ENCODE peak calls at places on chromosomes 7 and 10, in four cellular contexts. S is body of pancreas; C is CD8-positive, alpha-beta memory T cell; V is mammary epithelial cell. X is an unnamed sample.
A peak's percentile ranks its signal among the peaks of the same experiment; 100 is the strongest.

GRCh38 chr10:127694580-127695193 is 42.3 kb upstream of the FOXI2 start:
- DNase-seq in S (peak; percentile 11), C (no peak), V (peak; percentile 5), X (peak; percentile 88)

GRCh38 chr7:12706900-12707536 is 19.6 kb downstream of the ARL4A start:
- DNase-seq in S (no peak), C (no peak), V (peak; percentile 71), X (no peak)

GRCh38 chr7:68216046-68216445 is 1219.4 kb downstream of the TYW1 start:
- DNase-seq in S (peak; percentile 4), C (no peak), V (no peak), X (no peak)

GRCh38 chr7:151410405-151411390 is 860 bp upstream of the WDR86 start:
- DNase-seq in S (no peak), C (peak; percentile 52), V (no peak), X (peak; percentile 69)

GRCh38 chr7:120898710-120899499 is 41.0 kb upstream of the TSPAN12 start:
- DNase-seq in S (no peak), C (no peak), V (no peak), X (no peak)

GRCh38 chr10:47458466-47459154 is 25.3 kb downstream of the ANXA8 start:
- DNase-seq in S (no peak), C (no peak), V (peak; percentile 68), X (no peak)

GRCh38 chr10:3782456-3783312 is 2.3 kb downstream of the KLF6 start:
- DNase-seq in S (peak; percentile 72), C (peak; percentile 89), V (peak; percentile 83), X (peak; percentile 34)

GRCh38 chr7:123709525-123709924 is 39.3 kb downstream of the WASL start:
- DNase-seq in S (no peak), C (no peak), V (no peak), X (no peak)

GRCh38 chr7:7793249-7793648 is 74.8 kb upstream of the RPA3 start:
- DNase-seq in S (no peak), C (no peak), V (no peak), X (no peak)

GRCh38 chr7:45189151-45189970 is 31.8 kb downstream of the RAMP3 start:
- DNase-seq in S (no peak), C (no peak), V (no peak), X (no peak)

GRCh38 chr7:111833461-111833860 is 271.2 kb upstream of the IMMP2L start:
- DNase-seq in S (no peak), C (no peak), V (peak; percentile 19), X (no peak)

GRCh38 chr10:178208-178607 is 43.0 kb downstream of the ZMYND11 start:
- DNase-seq in S (no peak), C (no peak), V (peak; percentile 19), X (no peak)

GRCh38 chr10:14712991-14713422 is 61.7 kb downstream of the FAM107B start:
- DNase-seq in S (no peak), C (no peak), V (no peak), X (peak; percentile 12)

GRCh38 chr10:72126184-72126871 is 38.0 kb upstream of the SPOCK2 start:
- DNase-seq in S (no peak), C (no peak), V (peak; percentile 25), X (peak; percentile 54)

GRCh38 chr10:29257106-29257783 is 31.6 kb upstream of the LYZL1 start:
- DNase-seq in S (peak; percentile 42), C (no peak), V (peak; percentile 40), X (no peak)

GRCh38 chr7:126755381-126755780 is 497.4 kb downstream of the GRM8 start:
- DNase-seq in S (no peak), C (no peak), V (no peak), X (no peak)

GRCh38 chr10:105538933-105539332 is 897.8 kb downstream of the SORCS3 start:
- DNase-seq in S (no peak), C (no peak), V (no peak), X (no peak)

GRCh38 chr10:122140477-122140902 is 130.6 kb upstream of the BTBD16 start:
- DNase-seq in S (no peak), C (no peak), V (peak; percentile 63), X (no peak)

GRCh38 chr7:37449621-37450020 is 957 bp upstream of the ELMO1 start:
- DNase-seq in S (no peak), C (no peak), V (no peak), X (no peak)

GRCh38 chr10:119829429-119829828 is 43.2 kb downstream of the MCMBP start:
- DNase-seq in S (no peak), C (no peak), V (no peak), X (no peak)

GRCh38 chr10:16843252-16843870 is 26.1 kb upstream of the RSU1 start:
- DNase-seq in S (no peak), C (no peak), V (peak; percentile 61), X (no peak)

GRCh38 chr10:128571745-128572144 is 445.5 kb upstream of the MKI67 start:
- DNase-seq in S (no peak), C (no peak), V (no peak), X (no peak)

GRCh38 chr10:73967022-73967429 is 30.9 kb upstream of the VCL start:
- DNase-seq in S (no peak), C (no peak), V (no peak), X (no peak)

GRCh38 chr7:12481722-12482121 is 78.1 kb upstream of the VWDE start:
- DNase-seq in S (no peak), C (no peak), V (no peak), X (no peak)

GRCh38 chr7:159175792-159176191 is 31.1 kb upstream of the VIPR2 start:
- DNase-seq in S (no peak), C (no peak), V (no peak), X (no peak)

GRCh38 chr10:119189811-119190282 is 11.2 kb upstream of the PRDX3 start:
- DNase-seq in S (peak; percentile 77), C (no peak), V (peak; percentile 37), X (no peak)

GRCh38 chr7:44257618-44258422 is 57.0 kb downstream of the YKT6 start:
- DNase-seq in S (peak; percentile 46), C (peak; percentile 75), V (peak; percentile 66), X (no peak)

GRCh38 chr10:84178387-84178697 is 4.7 kb downstream of the GPR15LG start:
- DNase-seq in S (no peak), C (no peak), V (no peak), X (no peak)

GRCh38 chr7:31814187-31814586 is 127.2 kb downstream of the PPP1R17 start:
- DNase-seq in S (peak; percentile 22), C (no peak), V (no peak), X (no peak)

GRCh38 chr7:139623518-139623917 is 100.0 kb downstream of the CLEC2L start:
- DNase-seq in S (no peak), C (no peak), V (no peak), X (no peak)

GRCh38 chr7:95558866-95559265 is 37.5 kb downstream of the PDK4 start:
- DNase-seq in S (no peak), C (no peak), V (no peak), X (no peak)

GRCh38 chr10:80184291-80184690 is 21.0 kb downstream of the ANXA11 start:
- DNase-seq in S (no peak), C (no peak), V (no peak), X (no peak)

GRCh38 chr10:80185522-80186299 is 19.6 kb downstream of the ANXA11 start:
- DNase-seq in S (no peak), C (no peak), V (no peak), X (no peak)

GRCh38 chr10:80187465-80188409 is 17.6 kb downstream of the ANXA11 start:
- DNase-seq in S (no peak), C (peak; percentile 93), V (no peak), X (no peak)

GRCh38 chr10:80187060-80187459 is 18.3 kb downstream of the ANXA11 start:
- DNase-seq in S (no peak), C (no peak), V (no peak), X (no peak)

GRCh38 chr10:80186364-80187012 is 18.8 kb downstream of the ANXA11 start:
- DNase-seq in S (peak; percentile 64), C (no peak), V (no peak), X (no peak)
- H3K4me1 ChIP-seq in S (peaks cover 75% of the 10 kb centered on the region), C (peaks cover 87% of the 10 kb centered on the region), V (no peaks in the 10 kb centered on the region), X (no peaks in the 10 kb centered on the region)

DNA sequence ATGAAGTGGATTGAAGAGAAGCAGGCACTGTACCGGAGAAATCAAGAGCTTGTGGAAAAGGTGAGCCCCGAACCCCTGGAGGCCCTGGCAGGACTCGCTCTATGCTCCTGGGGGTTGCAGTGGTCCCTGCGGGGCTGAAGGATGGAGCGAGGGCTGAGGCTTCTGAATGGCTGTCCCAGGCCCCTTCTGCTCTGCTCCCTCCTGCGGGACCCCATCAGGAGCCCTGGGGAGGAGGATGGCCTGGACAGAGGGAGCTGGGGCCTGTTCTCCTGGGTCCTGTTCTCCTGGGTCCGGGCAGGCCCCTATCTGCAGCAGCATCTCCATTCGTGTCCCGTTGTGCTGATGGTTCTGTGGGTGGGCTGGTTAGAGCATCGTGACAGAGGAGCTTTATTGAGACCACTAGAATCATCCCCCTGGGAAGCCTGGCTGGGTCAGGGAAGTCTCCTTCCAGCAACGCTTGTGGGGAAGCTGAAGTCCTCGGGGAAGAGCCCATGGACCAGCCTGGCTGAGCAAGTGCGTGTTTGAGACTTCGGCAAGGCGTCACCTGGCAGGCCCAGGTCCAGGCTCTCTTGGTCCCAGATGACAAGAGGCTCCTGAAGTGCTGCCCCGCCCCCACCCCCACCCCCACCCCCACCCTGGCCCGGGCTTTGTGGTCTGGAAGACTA is 41.1 kb upstream of the DPYSL4 start:
- DNase-seq in S (no peak), C (no peak), V (no peak), X (no peak)
- H3K4me3 ChIP-seq in S (no peak overlapping the region), C (no peak overlapping the region), V (no peak overlapping the region), X (no peak overlapping the region)

DNA sequence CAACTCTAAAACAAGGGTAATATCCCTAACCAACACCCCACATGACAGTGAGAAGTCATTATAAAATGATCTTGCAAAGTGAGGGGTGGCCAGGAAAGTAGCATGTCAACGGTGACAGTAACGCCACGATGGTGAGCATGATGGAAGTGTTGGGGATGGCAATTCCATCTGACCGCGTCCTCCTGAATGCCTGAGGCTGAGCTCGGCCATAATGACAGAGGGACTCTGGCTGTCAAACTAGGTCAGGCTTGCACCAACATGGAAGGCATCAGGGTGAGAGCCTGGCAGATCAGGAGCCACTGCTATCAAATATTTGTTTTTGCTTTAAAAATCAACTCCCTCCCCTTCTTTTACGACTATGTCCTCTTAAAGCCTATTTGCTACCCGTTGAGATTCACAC is 55.7 kb upstream of the EFCAB10 start:
- DNase-seq in S (no peak), C (no peak), V (no peak), X (no peak)
- H3K36me3 ChIP-seq in S (no peaks in the 10 kb centered on the region), C (peaks cover 28% of the 10 kb centered on the region), V (no peaks in the 10 kb centered on the region), X (no peaks in the 10 kb centered on the region)

GRCh38 chr10:110824152-110824441 is 47.6 kb upstream of the PDCD4 start:
- DNase-seq in S (no peak), C (no peak), V (no peak), X (no peak)

GRCh38 chr10:110822065-110822707 is 49.5 kb upstream of the PDCD4 start:
- DNase-seq in S (no peak), C (no peak), V (no peak), X (no peak)

GRCh38 chr10:110821508-110821907 is 50.2 kb upstream of the PDCD4 start:
- DNase-seq in S (no peak), C (no peak), V (no peak), X (no peak)

GRCh38 chr10:110824660-110825059 is 47.1 kb upstream of the PDCD4 start:
- DNase-seq in S (peak; percentile 41), C (no peak), V (no peak), X (no peak)

DNA sequence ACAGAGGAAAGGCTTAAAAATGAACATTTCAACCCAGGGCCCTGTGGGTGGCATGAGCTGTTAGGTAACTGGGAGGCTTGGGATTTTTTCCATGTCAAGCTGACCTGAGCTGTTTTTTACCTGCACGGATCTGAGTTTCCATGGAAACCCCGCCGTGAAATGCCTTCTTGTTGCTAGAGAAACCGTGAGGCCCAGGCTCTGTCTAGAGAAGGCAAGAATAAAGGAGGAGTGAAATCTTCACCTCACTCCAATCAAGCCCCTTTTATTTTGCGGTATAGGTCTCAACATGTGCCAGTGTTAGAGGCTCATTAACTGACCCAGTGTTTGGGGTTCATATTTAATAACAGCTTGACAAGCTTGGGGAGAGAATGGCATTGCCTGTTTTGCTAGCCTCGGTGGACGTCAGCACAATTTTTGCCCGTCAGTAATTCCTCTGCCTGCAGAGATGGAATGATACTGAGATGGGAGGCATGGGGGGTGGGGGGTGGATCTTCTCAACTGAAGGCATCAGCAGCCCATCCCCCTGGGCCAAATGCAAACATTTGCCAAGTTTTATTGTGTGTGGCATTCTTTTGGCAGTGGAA is 48.9 kb upstream of the PDCD4 start:
- DNase-seq in S (peak; percentile 80), C (no peak), V (no peak), X (no peak)
- H3K4me1 ChIP-seq in S (peaks cover 71% of the 10 kb centered on the region), C (no peaks in the 10 kb centered on the region), V (peaks cover 2% of the 10 kb centered on the region), X (no peaks in the 10 kb centered on the region)